ENCODE peak calls at places on chromosomes 6 and 20, in eight cellular contexts. L, R, Y, J, M, E, V and Z are unnamed samples.

GRCh38 chr6:90458353-90459224 is 128.3 kb downstream of the MAP3K7 start:
- DNase-seq in M (no peak), R (no peak), L (no peak), Y (peak), V (no peak), E (peak), J (no peak), Z (no peak)

GRCh38 chr6:169452869-169453186 is 199.2 kb upstream of the THBS2 start:
- DNase-seq in Y (no peak), L (no peak), J (no peak), V (no peak), E (no peak), M (no peak), R (no peak), Z (no peak)

GRCh38 chr6:30282522-30282921 is 44.2 kb upstream of the TRIM39 start:
- DNase-seq in V (no peak), Y (no peak), M (no peak), E (no peak), J (no peak), R (no peak), L (no peak), Z (no peak)

GRCh38 chr20:43746344-43747137 is 19.7 kb upstream of the GTSF1L start:
- DNase-seq in E (no peak), M (no peak), J (no peak), V (no peak), Y (no peak), L (no peak), R (no peak), Z (no peak)

GRCh38 chr6:157021267-157022021 is 244.3 kb downstream of the ARID1B start:
- DNase-seq in E (peak), M (peak), J (peak), V (peak), L (peak), Y (peak), R (peak), Z (peak)

GRCh38 chr6:159249150-159249549 is 80.0 kb downstream of the FNDC1 start:
- DNase-seq in M (no peak), R (peak), V (no peak), E (no peak), J (no peak), Y (no peak), L (no peak), Z (no peak)

GRCh38 chr6:167007930-167008329 is 8.7 kb downstream of the CEP43 start:
- DNase-seq in V (no peak), J (no peak), Y (no peak), E (no peak), M (no peak), L (no peak), R (no peak), Z (no peak)

GRCh38 chr6:47306887-47307286 is 2.8 kb downstream of the TNFRSF21 start:
- DNase-seq in J (no peak), Y (no peak), M (no peak), R (no peak), V (no peak), E (no peak), L (no peak), Z (no peak)

GRCh38 chr6:123091091-123091895 is 95.3 kb downstream of the CLVS2 start:
- DNase-seq in M (peak), R (peak), J (no peak), L (peak), E (no peak), Y (no peak), V (no peak), Z (no peak)

GRCh38 chr20:2006452-2007381 is 12.9 kb upstream of the PDYN start:
- DNase-seq in E (no peak), M (no peak), L (peak), J (no peak), Y (no peak), V (no peak), R (no peak), Z (no peak)

GRCh38 chr6:127069659-127070279 is 48.7 kb upstream of the RSPO3 start:
- DNase-seq in L (peak), Y (no peak), M (peak), V (no peak), J (no peak), R (peak), E (no peak), Z (no peak)

GRCh38 chr20:38202153-38202981 is 37.3 kb upstream of the TGM2 start:
- DNase-seq in L (no peak), M (no peak), J (no peak), R (no peak), V (no peak), Y (no peak), E (no peak), Z (no peak)

GRCh38 chr6:4446982-4447381 is 311.6 kb upstream of the ECI2 start:
- DNase-seq in Y (no peak), V (no peak), L (no peak), E (no peak), R (no peak), J (no peak), M (no peak), Z (no peak)

GRCh38 chr6:31574106-31575061 is 981 bp upstream of the TNF start:
- DNase-seq in E (no peak), R (no peak), V (no peak), L (no peak), Y (no peak), M (no peak), J (no peak), Z (no peak)

GRCh38 chr20:3545401-3545925 is 74.6 kb downstream of the ATRN start:
- DNase-seq in E (no peak), M (no peak), J (no peak), Y (no peak), R (no peak), V (no peak), L (no peak), Z (no peak)

GRCh38 chr6:116393430-116393829 is 22.7 kb downstream of the DSE start:
- DNase-seq in Y (no peak), J (no peak), V (no peak), R (no peak), L (peak), E (no peak), M (no peak), Z (no peak)

GRCh38 chr20:40540163-40540562 is 148.9 kb downstream of the MAFB start:
- DNase-seq in M (no peak), V (no peak), E (no peak), L (no peak), J (no peak), Y (no peak), R (no peak), Z (no peak)

GRCh38 chr6:163596174-163596573 is 181.7 kb downstream of the QKI start:
- DNase-seq in V (no peak), M (no peak), R (no peak), E (no peak), L (no peak), Y (no peak), J (no peak), Z (no peak)

GRCh38 chr20:17662333-17663039 is 19.6 kb downstream of the RRBP1 start:
- DNase-seq in J (no peak), Y (no peak), R (no peak), E (no peak), L (no peak), M (no peak), V (no peak), Z (peak)

GRCh38 chr6:43123691-43124314 is 47.3 kb upstream of the SRF start:
- DNase-seq in V (no peak), L (no peak), J (no peak), E (no peak), M (no peak), Y (no peak), R (no peak), Z (peak)

GRCh38 chr20:13286600-13286999 is 65.5 kb downstream of the ISM1 start:
- DNase-seq in R (no peak), E (no peak), L (no peak), Y (no peak), M (no peak), V (no peak), J (no peak), Z (no peak)

GRCh38 chr20:33061626-33062025 is 7.9 kb downstream of the BPIFB3 start:
- DNase-seq in J (no peak), M (no peak), L (no peak), R (no peak), Y (no peak), V (no peak), E (no peak), Z (no peak)

GRCh38 chr6:20020526-20020925 is 183.4 kb downstream of the ID4 start:
- DNase-seq in R (no peak), M (no peak), V (no peak), Y (no peak), J (no peak), E (no peak), L (no peak), Z (no peak)

GRCh38 chr6:118810420-118811027 is 83.4 kb upstream of the ASF1A start:
- DNase-seq in L (no peak), Y (peak), R (no peak), M (no peak), V (no peak), J (no peak), E (peak), Z (no peak)

GRCh38 chr6:37131104-37131959 is 38.6 kb upstream of the PIM1 start:
- DNase-seq in M (no peak), J (no peak), R (peak), Y (no peak), L (peak), E (no peak), V (no peak), Z (peak)

GRCh38 chr6:34205916-34206315 is 30.8 kb upstream of the HMGA1 start:
- DNase-seq in V (no peak), E (no peak), M (no peak), J (no peak), Y (no peak), L (no peak), R (no peak), Z (peak)

GRCh38 chr20:22074635-22075034 is 369.2 kb downstream of the PAX1 start:
- DNase-seq in M (no peak), L (no peak), Y (no peak), E (no peak), V (no peak), J (no peak), R (no peak), Z (no peak)